ENCODE peak calls at places on chromosomes 3 and 15, in nine cellular contexts. One of them, this sample, is unnamed.
A peak's percentile ranks its signal among the peaks of the same experiment; 100 is the strongest.

GRCh38 chr3:38601971-38602550 is 47.4 kb downstream of the SCN5A start:
- DNase-seq in spleen: peak; percentile 41
- DNase-seq in ovary: no peak
- DNase-seq in heart left ventricle: no peak
- DNase-seq in IMR-90: no peak
- DNase-seq in HCT116: no peak
- DNase-seq in body of pancreas: no peak
- DNase-seq in adrenal gland: no peak
- DNase-seq in thyroid gland: no peak
- DNase-seq in this sample: no peak

GRCh38 chr3:169218314-169218983 is 445.1 kb downstream of the MECOM start:
- DNase-seq in HCT116: peak; percentile 54
- DNase-seq in adrenal gland: peak; percentile 40
- DNase-seq in heart left ventricle: peak; percentile 60
- DNase-seq in thyroid gland: peak; percentile 20
- DNase-seq in body of pancreas: peak; percentile 67
- DNase-seq in ovary: no peak
- DNase-seq in spleen: no peak
- DNase-seq in IMR-90: peak; percentile 71
- DNase-seq in this sample: no peak

GRCh38 chr3:38297947-38298711 is 16.0 kb downstream of the SLC22A14 start:
- DNase-seq in IMR-90: peak; percentile 29
- DNase-seq in spleen: no peak
- DNase-seq in HCT116: peak; percentile 15
- DNase-seq in heart left ventricle: no peak
- DNase-seq in ovary: no peak
- DNase-seq in body of pancreas: no peak
- DNase-seq in thyroid gland: no peak
- DNase-seq in adrenal gland: no peak
- DNase-seq in this sample: no peak

GRCh38 chr15:61685513-61685912 is 374.7 kb downstream of the VPS13C start:
- DNase-seq in ovary: no peak
- DNase-seq in body of pancreas: no peak
- DNase-seq in heart left ventricle: no peak
- DNase-seq in IMR-90: no peak
- DNase-seq in thyroid gland: no peak
- DNase-seq in spleen: no peak
- DNase-seq in adrenal gland: no peak
- DNase-seq in HCT116: no peak
- DNase-seq in this sample: no peak

GRCh38 chr15:77832874-77833273 is 200.2 kb upstream of the LINGO1 start:
- DNase-seq in ovary: no peak
- DNase-seq in body of pancreas: no peak
- DNase-seq in thyroid gland: no peak
- DNase-seq in adrenal gland: no peak
- DNase-seq in heart left ventricle: no peak
- DNase-seq in IMR-90: no peak
- DNase-seq in HCT116: no peak
- DNase-seq in spleen: peak; percentile 59
- DNase-seq in this sample: no peak

GRCh38 chr15:64897345-64897985 is 14.2 kb upstream of the ANKDD1A start:
- DNase-seq in HCT116: no peak
- DNase-seq in body of pancreas: peak; percentile 28
- DNase-seq in ovary: peak; percentile 68
- DNase-seq in IMR-90: peak; percentile 75
- DNase-seq in heart left ventricle: peak; percentile 74
- DNase-seq in thyroid gland: peak; percentile 52
- DNase-seq in spleen: peak; percentile 91
- DNase-seq in adrenal gland: peak; percentile 94
- DNase-seq in this sample: no peak

GRCh38 chr15:64561997-64562396 is 101.6 kb downstream of the ZNF609 start:
- DNase-seq in ovary: no peak
- DNase-seq in body of pancreas: no peak
- DNase-seq in IMR-90: no peak
- DNase-seq in spleen: no peak
- DNase-seq in heart left ventricle: no peak
- DNase-seq in HCT116: no peak
- DNase-seq in adrenal gland: no peak
- DNase-seq in thyroid gland: no peak
- DNase-seq in this sample: no peak

GRCh38 chr3:58173029-58173669 is 37.6 kb downstream of the DNASE1L3 start:
- DNase-seq in HCT116: no peak
- DNase-seq in spleen: no peak
- DNase-seq in thyroid gland: no peak
- DNase-seq in IMR-90: no peak
- DNase-seq in adrenal gland: no peak
- DNase-seq in heart left ventricle: no peak
- DNase-seq in ovary: no peak
- DNase-seq in body of pancreas: no peak
- DNase-seq in this sample: no peak

GRCh38 chr3:165336786-165337185 is 140.6 kb upstream of the SLITRK3 start:
- DNase-seq in spleen: no peak
- DNase-seq in IMR-90: no peak
- DNase-seq in thyroid gland: no peak
- DNase-seq in heart left ventricle: no peak
- DNase-seq in adrenal gland: no peak
- DNase-seq in body of pancreas: no peak
- DNase-seq in HCT116: no peak
- DNase-seq in ovary: no peak
- DNase-seq in this sample: no peak

GRCh38 chr3:180383332-180384020 is 218.5 kb upstream of the TTC14 start:
- DNase-seq in IMR-90: peak; percentile 11
- DNase-seq in spleen: no peak
- DNase-seq in heart left ventricle: no peak
- DNase-seq in body of pancreas: no peak
- DNase-seq in adrenal gland: no peak
- DNase-seq in ovary: no peak
- DNase-seq in HCT116: no peak
- DNase-seq in thyroid gland: no peak
- DNase-seq in this sample: no peak

GRCh38 chr15:74723754-74724334 is 1.5 kb downstream of the CYP1A1 start:
- DNase-seq in spleen: no peak
- DNase-seq in ovary: no peak
- DNase-seq in thyroid gland: no peak
- DNase-seq in IMR-90: peak; percentile 46
- DNase-seq in adrenal gland: peak; percentile 7
- DNase-seq in HCT116: peak; percentile 77
- DNase-seq in heart left ventricle: no peak
- DNase-seq in body of pancreas: no peak
- DNase-seq in this sample: no peak

GRCh38 chr3:48219543-48219942 is 3.8 kb upstream of the CAMP start:
- DNase-seq in adrenal gland: peak; percentile 55
- DNase-seq in thyroid gland: no peak
- DNase-seq in body of pancreas: no peak
- DNase-seq in ovary: peak; percentile 39
- DNase-seq in heart left ventricle: no peak
- DNase-seq in spleen: no peak
- DNase-seq in IMR-90: peak; percentile 20
- DNase-seq in HCT116: no peak
- DNase-seq in this sample: no peak

GRCh38 chr3:123137001-123137400 is 64.7 kb upstream of the SEC22A start:
- DNase-seq in thyroid gland: no peak
- DNase-seq in heart left ventricle: no peak
- DNase-seq in adrenal gland: peak; percentile 32
- DNase-seq in IMR-90: no peak
- DNase-seq in body of pancreas: no peak
- DNase-seq in HCT116: no peak
- DNase-seq in spleen: no peak
- DNase-seq in ovary: no peak
- DNase-seq in this sample: no peak

GRCh38 chr3:8641472-8641871 is 3.1 kb downstream of the SSUH2 start:
- DNase-seq in body of pancreas: no peak
- DNase-seq in heart left ventricle: no peak
- DNase-seq in ovary: no peak
- DNase-seq in adrenal gland: no peak
- DNase-seq in spleen: peak; percentile 58
- DNase-seq in HCT116: no peak
- DNase-seq in thyroid gland: no peak
- DNase-seq in IMR-90: no peak
- DNase-seq in this sample: no peak
- H3K27ac ChIP-seq in body of pancreas: no peak overlapping the region
- H3K27ac ChIP-seq in heart left ventricle: no peak overlapping the region
- H3K27ac ChIP-seq in ovary: no peak overlapping the region
- H3K27ac ChIP-seq in adrenal gland: no peak overlapping the region
- H3K27ac ChIP-seq in spleen: no peak overlapping the region
- H3K27ac ChIP-seq in HCT116: no peak overlapping the region
- H3K27ac ChIP-seq in thyroid gland: no peak overlapping the region
- H3K27ac ChIP-seq in IMR-90: no peak overlapping the region
- H3K27ac ChIP-seq in this sample: no peak overlapping the region

GRCh38 chr3:16884748-16885587 is at the start of gene PLCL2:
- DNase-seq in IMR-90: peak; percentile 21
- DNase-seq in ovary: peak; percentile 45
- DNase-seq in spleen: peak; percentile 93
- DNase-seq in adrenal gland: peak; percentile 52
- DNase-seq in body of pancreas: peak; percentile 60
- DNase-seq in HCT116: no peak
- DNase-seq in thyroid gland: peak; percentile 35
- DNase-seq in heart left ventricle: peak; percentile 52
- DNase-seq in this sample: no peak
- TF ChIP-seq POLR2A in IMR-90: no peak
- TF ChIP-seq POLR2A in ovary: no peak
- TF ChIP-seq POLR2A in spleen: no peak
- TF ChIP-seq POLR2A in adrenal gland: no peak
- TF ChIP-seq POLR2A in body of pancreas: peak; percentile 33
- TF ChIP-seq POLR2A in HCT116: no peak
- TF ChIP-seq POLR2A in thyroid gland: no peak
- TF ChIP-seq POLR2A in heart left ventricle: no peak
- TF ChIP-seq POLR2A in this sample: no peak

GRCh38 chr15:88617031-88617722 is 4.0 kb upstream of the AEN start:
- DNase-seq in adrenal gland: no peak
- DNase-seq in heart left ventricle: no peak
- DNase-seq in IMR-90: no peak
- DNase-seq in body of pancreas: no peak
- DNase-seq in thyroid gland: no peak
- DNase-seq in spleen: no peak
- DNase-seq in ovary: no peak
- DNase-seq in HCT116: no peak
- DNase-seq in this sample: no peak

GRCh38 chr15:88613074-88613944 is 7.8 kb upstream of the AEN start:
- DNase-seq in thyroid gland: no peak
- DNase-seq in spleen: no peak
- DNase-seq in body of pancreas: no peak
- DNase-seq in adrenal gland: no peak
- DNase-seq in heart left ventricle: no peak
- DNase-seq in IMR-90: peak; percentile 33
- DNase-seq in ovary: no peak
- DNase-seq in HCT116: no peak
- DNase-seq in this sample: no peak

GRCh38 chr15:88616240-88616639 is 4.9 kb upstream of the AEN start:
- DNase-seq in HCT116: no peak
- DNase-seq in heart left ventricle: no peak
- DNase-seq in body of pancreas: no peak
- DNase-seq in thyroid gland: no peak
- DNase-seq in ovary: no peak
- DNase-seq in IMR-90: no peak
- DNase-seq in spleen: no peak
- DNase-seq in adrenal gland: no peak
- DNase-seq in this sample: no peak

GRCh38 chr15:88617790-88618189 is 3.4 kb upstream of the AEN start:
- DNase-seq in heart left ventricle: no peak
- DNase-seq in spleen: no peak
- DNase-seq in thyroid gland: no peak
- DNase-seq in HCT116: no peak
- DNase-seq in ovary: no peak
- DNase-seq in IMR-90: no peak
- DNase-seq in body of pancreas: no peak
- DNase-seq in adrenal gland: no peak
- DNase-seq in this sample: no peak

GRCh38 chr15:88615303-88616107 is 5.6 kb upstream of the AEN start:
- DNase-seq in thyroid gland: no peak
- DNase-seq in adrenal gland: no peak
- DNase-seq in HCT116: no peak
- DNase-seq in body of pancreas: peak; percentile 87
- DNase-seq in heart left ventricle: no peak
- DNase-seq in IMR-90: no peak
- DNase-seq in ovary: no peak
- DNase-seq in spleen: no peak
- DNase-seq in this sample: no peak
- H3K27ac ChIP-seq in thyroid gland: no peak overlapping the region
- H3K27ac ChIP-seq in adrenal gland: no peak overlapping the region
- H3K27ac ChIP-seq in HCT116: no peak overlapping the region
- H3K27ac ChIP-seq in body of pancreas: peak overlapping the region; percentile 69
- H3K27ac ChIP-seq in heart left ventricle: no peak overlapping the region
- H3K27ac ChIP-seq in IMR-90: no peak overlapping the region
- H3K27ac ChIP-seq in ovary: no peak overlapping the region
- H3K27ac ChIP-seq in spleen: no peak overlapping the region
- H3K27ac ChIP-seq in this sample: no peak overlapping the region

GRCh38 chr3:50251220-50251619 is 15.2 kb downstream of the GNAI2 start:
- DNase-seq in IMR-90: peak; percentile 94
- DNase-seq in spleen: no peak
- DNase-seq in thyroid gland: no peak
- DNase-seq in ovary: no peak
- DNase-seq in adrenal gland: peak; percentile 71
- DNase-seq in HCT116: no peak
- DNase-seq in heart left ventricle: no peak
- DNase-seq in body of pancreas: no peak
- DNase-seq in this sample: no peak

GRCh38 chr3:50255251-50255615 is 13.7 kb upstream of the SEMA3B start:
- DNase-seq in IMR-90: no peak
- DNase-seq in HCT116: no peak
- DNase-seq in body of pancreas: no peak
- DNase-seq in thyroid gland: no peak
- DNase-seq in adrenal gland: no peak
- DNase-seq in ovary: no peak
- DNase-seq in heart left ventricle: no peak
- DNase-seq in spleen: no peak
- DNase-seq in this sample: no peak

GRCh38 chr3:50256978-50257890 is 11.7 kb upstream of the SEMA3B start:
- DNase-seq in ovary: no peak
- DNase-seq in HCT116: no peak
- DNase-seq in spleen: no peak
- DNase-seq in body of pancreas: peak; percentile 69
- DNase-seq in heart left ventricle: no peak
- DNase-seq in thyroid gland: no peak
- DNase-seq in IMR-90: no peak
- DNase-seq in adrenal gland: no peak
- DNase-seq in this sample: no peak

GRCh38 chr3:50257990-50258389 is 11.0 kb upstream of the SEMA3B start:
- DNase-seq in thyroid gland: no peak
- DNase-seq in adrenal gland: no peak
- DNase-seq in body of pancreas: no peak
- DNase-seq in spleen: no peak
- DNase-seq in heart left ventricle: no peak
- DNase-seq in IMR-90: no peak
- DNase-seq in HCT116: no peak
- DNase-seq in ovary: no peak
- DNase-seq in this sample: no peak

DNA sequence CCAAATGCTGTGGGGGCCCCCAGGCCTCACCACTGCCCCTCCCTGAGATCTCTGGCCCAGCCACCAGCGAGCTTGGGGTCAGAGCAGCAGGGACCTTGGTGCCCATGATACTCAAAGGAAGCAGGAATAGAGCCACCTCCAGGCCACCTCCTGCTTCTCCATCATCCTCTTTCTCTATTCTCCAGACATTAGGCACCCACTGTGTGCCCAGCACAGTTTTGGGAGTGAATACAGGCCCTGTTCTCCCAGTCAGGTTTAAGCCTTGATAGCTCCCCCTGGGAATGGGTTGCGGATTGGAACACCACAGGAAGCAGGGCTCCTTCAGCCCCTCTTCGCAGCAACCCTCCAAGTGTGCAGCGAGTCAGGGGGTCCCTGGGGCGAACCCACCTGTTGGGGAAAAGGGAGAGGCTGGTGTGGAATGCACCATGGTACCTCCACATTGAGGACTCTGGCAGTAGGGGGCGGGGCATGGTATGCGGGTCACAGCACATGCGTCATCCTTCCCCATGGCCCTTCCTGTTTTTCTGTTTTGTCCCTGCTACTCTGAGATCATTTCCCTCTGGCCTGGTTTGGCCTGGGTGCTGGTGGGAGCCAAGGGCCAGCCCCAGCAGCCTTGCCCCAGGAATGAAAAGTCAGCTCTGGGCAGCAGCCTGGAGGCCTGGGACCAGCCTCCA is 14.2 kb upstream of the SEMA3B start:
- DNase-seq in IMR-90: no peak
- DNase-seq in body of pancreas: no peak
- DNase-seq in HCT116: no peak
- DNase-seq in spleen: peak; percentile 93
- DNase-seq in heart left ventricle: peak; percentile 86
- DNase-seq in adrenal gland: peak; percentile 81
- DNase-seq in ovary: no peak
- DNase-seq in thyroid gland: peak; percentile 47
- DNase-seq in this sample: no peak
- TF ChIP-seq POLR2A in IMR-90: no peak
- TF ChIP-seq POLR2A in body of pancreas: no peak
- TF ChIP-seq POLR2A in HCT116: no peak
- TF ChIP-seq POLR2A in spleen: no peak
- TF ChIP-seq POLR2A in heart left ventricle: no peak
- TF ChIP-seq POLR2A in adrenal gland: no peak
- TF ChIP-seq POLR2A in ovary: no peak
- TF ChIP-seq POLR2A in thyroid gland: no peak
- TF ChIP-seq POLR2A in this sample: no peak